ENCODE peak calls at places on chromosomes 2 and 18, in six cellular contexts. One of them, this sample, is unnamed.
A peak's percentile ranks its signal among the peaks of the same experiment; 100 is the strongest.

GRCh38 chr2:239824866-239825704 is 200.1 kb downstream of the NDUFA10 start:
- DNase-seq in GM12891: no peak
- DNase-seq in GM12878: no peak
- DNase-seq in HepG2: no peak
- DNase-seq in H1: peak; percentile 70
- DNase-seq in K562: no peak
- DNase-seq in this sample: no peak

GRCh38 chr18:49476664-49477411 is 10.2 kb downstream of the C18orf32 start:
- DNase-seq in HepG2: no peak
- DNase-seq in K562: no peak
- DNase-seq in GM12891: no peak
- DNase-seq in H1: no peak
- DNase-seq in GM12878: no peak
- DNase-seq in this sample: no peak

GRCh38 chr18:68440433-68440832 is 274.5 kb downstream of the TMX3 start:
- DNase-seq in GM12878: no peak
- DNase-seq in H1: no peak
- DNase-seq in HepG2: no peak
- DNase-seq in K562: no peak
- DNase-seq in GM12891: no peak
- DNase-seq in this sample: no peak

GRCh38 chr2:50650398-50650810 is 381.5 kb downstream of the NRXN1 start:
- DNase-seq in GM12878: no peak
- DNase-seq in GM12891: no peak
- DNase-seq in HepG2: no peak
- DNase-seq in K562: no peak
- DNase-seq in H1: no peak
- DNase-seq in this sample: no peak

GRCh38 chr2:216621292-216621691 is 11.9 kb upstream of the IGFBP2 start:
- DNase-seq in K562: no peak
- DNase-seq in H1: no peak
- DNase-seq in GM12878: no peak
- DNase-seq in GM12891: no peak
- DNase-seq in HepG2: no peak
- DNase-seq in this sample: no peak

GRCh38 chr2:103161456-103162289 is 399.8 kb downstream of the TMEM182 start:
- DNase-seq in H1: no peak
- DNase-seq in HepG2: peak; percentile 62
- DNase-seq in K562: peak; percentile 56
- DNase-seq in GM12878: no peak
- DNase-seq in GM12891: peak; percentile 21
- DNase-seq in this sample: peak; percentile 19

GRCh38 chr2:116668691-116669090 is 1145.8 kb upstream of the DDX18 start:
- DNase-seq in H1: no peak
- DNase-seq in GM12878: no peak
- DNase-seq in GM12891: no peak
- DNase-seq in K562: no peak
- DNase-seq in HepG2: no peak
- DNase-seq in this sample: no peak

GRCh38 chr2:183490930-183491329 is 366.7 kb downstream of the NUP35 start:
- DNase-seq in HepG2: no peak
- DNase-seq in H1: no peak
- DNase-seq in GM12878: no peak
- DNase-seq in GM12891: no peak
- DNase-seq in K562: no peak
- DNase-seq in this sample: no peak

GRCh38 chr18:33906046-33906445 is 318.7 kb downstream of the NOL4 start:
- DNase-seq in K562: no peak
- DNase-seq in GM12891: no peak
- DNase-seq in H1: no peak
- DNase-seq in HepG2: no peak
- DNase-seq in GM12878: no peak
- DNase-seq in this sample: no peak

GRCh38 chr2:183868153-183868552 is 730.2 kb upstream of the ZNF804A start:
- DNase-seq in H1: no peak
- DNase-seq in K562: no peak
- DNase-seq in HepG2: no peak
- DNase-seq in GM12891: no peak
- DNase-seq in GM12878: no peak
- DNase-seq in this sample: no peak

GRCh38 chr18:4450065-4450676 is 4.9 kb downstream of the DLGAP1 start:
- DNase-seq in GM12878: no peak
- DNase-seq in HepG2: no peak
- DNase-seq in GM12891: no peak
- DNase-seq in H1: no peak
- DNase-seq in K562: no peak
- DNase-seq in this sample: no peak

GRCh38 chr2:38156262-38156835 is 80.4 kb upstream of the CYP1B1 start:
- DNase-seq in GM12891: no peak
- DNase-seq in GM12878: no peak
- DNase-seq in K562: no peak
- DNase-seq in H1: no peak
- DNase-seq in HepG2: no peak
- DNase-seq in this sample: no peak

GRCh38 chr2:190984595-190984994 is 29.4 kb downstream of the STAT1 start:
- DNase-seq in H1: no peak
- DNase-seq in K562: no peak
- DNase-seq in GM12878: no peak
- DNase-seq in GM12891: no peak
- DNase-seq in HepG2: no peak
- DNase-seq in this sample: no peak

GRCh38 chr2:54499666-54500065 is 43.5 kb downstream of the SPTBN1 start:
- DNase-seq in K562: no peak
- DNase-seq in GM12891: no peak
- DNase-seq in GM12878: no peak
- DNase-seq in HepG2: no peak
- DNase-seq in H1: no peak
- DNase-seq in this sample: no peak

GRCh38 chr2:150292807-150293206 is 194.7 kb downstream of the RND3 start:
- DNase-seq in HepG2: no peak
- DNase-seq in K562: no peak
- DNase-seq in H1: no peak
- DNase-seq in GM12891: no peak
- DNase-seq in GM12878: no peak
- DNase-seq in this sample: no peak

GRCh38 chr18:13726972-13727331 is 479 bp downstream of the RNMT start:
- DNase-seq in H1: peak; percentile 69
- DNase-seq in HepG2: peak; percentile 43
- DNase-seq in K562: peak; percentile 31
- DNase-seq in GM12878: no peak
- DNase-seq in GM12891: peak; percentile 7
- DNase-seq in this sample: peak; percentile 12

GRCh38 chr2:205579335-205579734 is 103.0 kb upstream of the NRP2 start:
- DNase-seq in GM12878: no peak
- DNase-seq in HepG2: no peak
- DNase-seq in GM12891: no peak
- DNase-seq in H1: no peak
- DNase-seq in K562: no peak
- DNase-seq in this sample: no peak

GRCh38 chr2:205585451-205586045 is 96.8 kb upstream of the NRP2 start:
- DNase-seq in GM12878: no peak
- DNase-seq in GM12891: no peak
- DNase-seq in H1: no peak
- DNase-seq in K562: no peak
- DNase-seq in HepG2: no peak
- DNase-seq in this sample: no peak

DNA sequence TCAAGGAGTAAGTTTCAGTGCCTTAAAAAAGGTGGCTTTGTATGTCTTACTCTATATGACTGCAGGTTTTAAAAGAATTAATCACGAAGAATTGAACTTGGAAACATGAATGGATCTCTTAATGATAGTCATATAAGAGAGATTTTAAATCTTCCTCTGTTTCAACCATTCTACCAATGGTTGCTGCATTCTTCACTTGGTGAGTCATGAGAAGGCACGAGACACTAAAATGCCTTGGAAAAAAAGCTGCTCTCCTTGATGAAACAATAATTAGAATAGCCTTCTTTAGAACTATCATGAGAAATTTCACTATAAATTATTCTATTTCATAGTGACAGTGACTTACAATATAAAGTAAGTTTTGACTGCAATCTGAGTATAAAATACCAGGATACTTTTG is 101.7 kb upstream of the NRP2 start:
- DNase-seq in HepG2: no peak
- DNase-seq in K562: no peak
- DNase-seq in H1: no peak
- DNase-seq in GM12878: no peak
- DNase-seq in GM12891: no peak
- DNase-seq in this sample: no peak
- TF ChIP-seq TAF1 in HepG2: no peak
- TF ChIP-seq TAF1 in K562: no peak
- TF ChIP-seq TAF1 in H1: no peak
- TF ChIP-seq TAF1 in GM12878: no peak
- TF ChIP-seq TAF1 in GM12891: no peak
- TF ChIP-seq TAF1 in this sample: no peak

GRCh38 chr2:20661028-20661980 is 5.6 kb upstream of the GDF7 start:
- DNase-seq in H1: peak; percentile 84
- DNase-seq in K562: peak; percentile 77
- DNase-seq in GM12891: peak; percentile 66
- DNase-seq in HepG2: peak; percentile 78
- DNase-seq in GM12878: peak; percentile 46
- DNase-seq in this sample: no peak
- TF ChIP-seq POLR2A in H1: no peak
- TF ChIP-seq POLR2A in K562: no peak
- TF ChIP-seq POLR2A in GM12891: no peak
- TF ChIP-seq POLR2A in HepG2: no peak
- TF ChIP-seq POLR2A in GM12878: no peak
- TF ChIP-seq POLR2A in this sample: no peak

GRCh38 chr2:24644032-24644431 is 149.2 kb downstream of the PTRHD1 start:
- DNase-seq in GM12878: no peak
- DNase-seq in GM12891: no peak
- DNase-seq in HepG2: no peak
- DNase-seq in K562: no peak
- DNase-seq in H1: no peak
- DNase-seq in this sample: no peak

GRCh38 chr2:24642351-24642750 is 150.8 kb downstream of the PTRHD1 start:
- DNase-seq in GM12878: no peak
- DNase-seq in GM12891: no peak
- DNase-seq in K562: no peak
- DNase-seq in H1: no peak
- DNase-seq in HepG2: no peak
- DNase-seq in this sample: no peak

GRCh38 chr2:24638568-24638967 is 147.5 kb downstream of the NCOA1 start:
- DNase-seq in GM12878: no peak
- DNase-seq in HepG2: no peak
- DNase-seq in K562: no peak
- DNase-seq in GM12891: no peak
- DNase-seq in H1: no peak
- DNase-seq in this sample: no peak

DNA sequence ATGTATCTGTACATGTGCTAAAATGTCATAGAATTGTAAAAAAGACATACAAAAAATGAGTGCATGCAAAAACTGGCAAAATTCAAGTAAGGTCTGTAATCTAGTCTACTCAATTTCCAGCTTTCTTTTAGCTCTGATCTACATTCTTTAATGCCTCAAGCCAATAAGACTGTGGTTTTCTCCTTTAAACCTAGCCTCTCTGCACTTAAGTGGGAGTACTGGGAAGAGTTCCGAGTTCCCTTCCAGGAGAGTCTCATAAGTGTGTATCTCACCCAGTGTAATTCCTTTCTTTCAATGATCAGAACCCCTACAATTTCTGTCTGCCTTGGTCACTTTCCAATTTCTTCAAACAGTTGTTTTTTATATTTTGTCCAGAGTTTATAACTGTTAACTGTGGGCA is 150.1 kb downstream of the PTRHD1 start:
- DNase-seq in GM12891: no peak
- DNase-seq in GM12878: no peak
- DNase-seq in K562: no peak
- DNase-seq in H1: no peak
- DNase-seq in HepG2: no peak
- DNase-seq in this sample: no peak
- TF ChIP-seq POLR2AphosphoS5 in GM12891: no peak
- TF ChIP-seq POLR2AphosphoS5 in GM12878: no peak
- TF ChIP-seq POLR2AphosphoS5 in K562: no peak
- TF ChIP-seq POLR2AphosphoS5 in H1: no peak
- TF ChIP-seq POLR2AphosphoS5 in HepG2: no peak
- TF ChIP-seq POLR2AphosphoS5 in this sample: no peak

GRCh38 chr2:170212625-170213280 is 34.8 kb downstream of the MYO3B start:
- DNase-seq in H1: no peak
- DNase-seq in GM12878: peak; percentile 64
- DNase-seq in HepG2: no peak
- DNase-seq in K562: no peak
- DNase-seq in GM12891: no peak
- DNase-seq in this sample: no peak
- TF ChIP-seq TAF1 in H1: no peak
- TF ChIP-seq TAF1 in GM12878: no peak
- TF ChIP-seq TAF1 in HepG2: no peak
- TF ChIP-seq TAF1 in K562: no peak
- TF ChIP-seq TAF1 in GM12891: no peak
- TF ChIP-seq TAF1 in this sample: no peak

DNA sequence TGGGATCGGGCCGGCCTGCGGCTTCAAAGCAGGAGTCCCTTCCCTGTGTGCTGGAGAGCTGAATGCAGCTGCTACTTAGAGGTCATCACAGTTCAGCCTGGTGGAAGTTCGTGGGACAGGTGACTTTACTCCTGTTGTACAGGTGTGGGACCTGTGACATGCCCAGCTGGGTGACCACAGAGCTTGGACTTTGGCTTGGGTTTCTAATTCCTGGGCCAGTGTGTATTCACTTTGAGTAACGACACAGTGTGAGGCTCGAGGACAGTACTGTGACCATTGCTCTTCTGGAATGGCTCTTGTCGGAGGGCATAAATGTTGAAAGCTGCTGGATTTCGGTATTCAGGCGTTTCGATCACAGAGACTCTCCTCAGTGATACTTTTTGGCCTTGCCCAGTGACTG is 114.4 kb downstream of the STPG4 start:
- DNase-seq in GM12878: no peak
- DNase-seq in K562: no peak
- DNase-seq in GM12891: no peak
- DNase-seq in HepG2: peak; percentile 69
- DNase-seq in H1: no peak
- DNase-seq in this sample: no peak
- TF ChIP-seq POLR2A in GM12878: no peak
- TF ChIP-seq POLR2A in K562: no peak
- TF ChIP-seq POLR2A in GM12891: no peak
- TF ChIP-seq POLR2A in HepG2: no peak
- TF ChIP-seq POLR2A in H1: no peak
- TF ChIP-seq POLR2A in this sample: no peak

GRCh38 chr2:85741811-85742507 is 11.8 kb upstream of the ATOH8 start:
- DNase-seq in GM12878: no peak
- DNase-seq in K562: no peak
- DNase-seq in GM12891: no peak
- DNase-seq in HepG2: peak; percentile 94
- DNase-seq in H1: no peak
- DNase-seq in this sample: no peak
- TF ChIP-seq POLR2AphosphoS5 in GM12878: no peak
- TF ChIP-seq POLR2AphosphoS5 in K562: no peak
- TF ChIP-seq POLR2AphosphoS5 in GM12891: no peak
- TF ChIP-seq POLR2AphosphoS5 in HepG2: no peak
- TF ChIP-seq POLR2AphosphoS5 in H1: no peak
- TF ChIP-seq POLR2AphosphoS5 in this sample: no peak